ENCODE peak calls at places on chromosomes 2 and 18, in five cellular contexts. T is fibroblast of lung, J is upper lobe of right lung, Z is heart left ventricle, I is astrocyte. P is an unnamed sample. For H3K9me3, the result is how much of the 10 kb centered on the place peaks cover.

GRCh38 chr2:72788756-72789155 is 37.1 kb downstream of the EXOC6B start:
- DNase-seq in T (peak), J (no peak), Z (no peak), I (peak), P (no peak)

GRCh38 chr2:159234868-159235267 is 51.6 kb downstream of the WDSUB1 start:
- DNase-seq in T (no peak), J (no peak), Z (no peak), I (no peak), P (no peak)

GRCh38 chr18:715626-716025 is 3.2 kb upstream of the ENOSF1 start:
- DNase-seq in T (peak), J (no peak), Z (no peak), I (peak), P (no peak)

GRCh38 chr2:63903003-63903402 is 61.3 kb downstream of the UGP2 start:
- DNase-seq in T (peak), J (no peak), Z (no peak), I (peak), P (no peak)

GRCh38 chr2:144509548-144510205 is 10.2 kb downstream of the ZEB2 start:
- DNase-seq in T (peak), J (no peak), Z (no peak), I (no peak), P (no peak)

GRCh38 chr2:147164563-147164962 is 680.3 kb upstream of the ACVR2A start:
- DNase-seq in T (no peak), J (no peak), Z (no peak), I (no peak), P (no peak)

GRCh38 chr2:84888401-84889276 is 7.8 kb upstream of the TRABD2A start:
- DNase-seq in T (peak), J (no peak), Z (no peak), I (peak), P (no peak)

GRCh38 chr2:22904126-22904684 is 480.8 kb upstream of the KLHL29 start:
- DNase-seq in T (no peak), J (peak), Z (no peak), I (no peak), P (peak)

GRCh38 chr18:80067321-80067720 is 33.1 kb downstream of the RBFA start:
- DNase-seq in T (no peak), J (no peak), Z (no peak), I (no peak), P (no peak)

GRCh38 chr18:50096766-50097435 is 98.0 kb downstream of the MYO5B start:
- DNase-seq in T (no peak), J (no peak), Z (no peak), I (no peak), P (no peak)

DNA sequence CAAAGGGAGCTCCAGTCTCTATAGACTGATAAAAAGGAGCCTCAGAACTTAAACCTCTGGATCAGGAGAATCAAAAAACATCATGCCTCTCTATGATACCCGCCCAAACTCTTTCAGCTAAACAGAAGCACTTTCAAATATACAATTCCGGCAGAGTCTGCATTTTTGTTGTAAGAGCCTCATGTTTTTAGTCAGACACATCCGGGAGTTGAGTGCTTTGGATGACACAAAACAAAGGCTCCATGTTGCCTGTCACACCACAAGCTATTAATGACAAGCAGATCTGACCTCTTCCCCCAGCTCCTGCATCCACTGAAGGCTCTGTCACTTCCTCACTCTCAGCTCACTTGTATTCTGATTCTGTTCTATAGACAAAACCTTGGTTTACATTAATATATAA is 33.2 kb downstream of the SLC38A11 start:
- DNase-seq in T (peak), J (no peak), Z (no peak), I (no peak), P (no peak)
- H3K9me3 ChIP-seq in T (under half), J (under half), Z (under half), I (under half), P (under half)

GRCh38 chr2:40200516-40200915 is 251.4 kb downstream of the SLC8A1 start:
- DNase-seq in T (no peak), J (no peak), Z (no peak), I (peak), P (no peak)

GRCh38 chr2:40202798-40203400 is 249.0 kb downstream of the SLC8A1 start:
- DNase-seq in T (peak), J (no peak), Z (no peak), I (peak), P (no peak)

GRCh38 chr2:40201425-40201824 is 250.5 kb downstream of the SLC8A1 start:
- DNase-seq in T (no peak), J (no peak), Z (no peak), I (peak), P (no peak)

GRCh38 chr2:40208478-40208877 is 243.4 kb downstream of the SLC8A1 start:
- DNase-seq in T (no peak), J (no peak), Z (no peak), I (no peak), P (no peak)

DNA sequence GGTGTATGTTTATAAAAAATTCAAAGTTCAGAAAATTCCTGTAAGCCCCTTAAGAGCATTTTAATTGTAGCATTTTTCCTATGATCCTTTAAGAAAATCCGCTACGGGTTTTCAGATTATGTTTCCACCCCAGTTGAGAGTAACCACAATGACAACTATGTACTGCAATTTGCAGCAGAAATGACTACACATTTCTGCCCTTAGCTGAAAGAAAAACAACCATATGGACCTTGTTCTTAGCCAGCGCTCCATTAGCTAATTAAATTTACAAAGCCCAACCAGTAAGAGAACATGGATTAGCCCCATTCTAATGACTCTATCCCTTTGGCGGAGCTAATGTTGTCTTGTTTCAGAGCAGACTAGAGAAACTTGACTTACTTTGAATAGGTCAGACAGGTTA is 247.6 kb downstream of the SLC8A1 start:
- DNase-seq in T (peak), J (no peak), Z (no peak), I (peak), P (no peak)
- H3K9me3 ChIP-seq in T (under half), J (under half), Z (under half), I (under half), P (under half)

GRCh38 chr2:237511885-237512405 is 24.9 kb downstream of the MLPH start:
- DNase-seq in T (no peak), J (peak), Z (no peak), I (no peak), P (no peak)
- H3K9me3 ChIP-seq in T (under half), J (under half), Z (under half), I (under half), P (under half)

DNA sequence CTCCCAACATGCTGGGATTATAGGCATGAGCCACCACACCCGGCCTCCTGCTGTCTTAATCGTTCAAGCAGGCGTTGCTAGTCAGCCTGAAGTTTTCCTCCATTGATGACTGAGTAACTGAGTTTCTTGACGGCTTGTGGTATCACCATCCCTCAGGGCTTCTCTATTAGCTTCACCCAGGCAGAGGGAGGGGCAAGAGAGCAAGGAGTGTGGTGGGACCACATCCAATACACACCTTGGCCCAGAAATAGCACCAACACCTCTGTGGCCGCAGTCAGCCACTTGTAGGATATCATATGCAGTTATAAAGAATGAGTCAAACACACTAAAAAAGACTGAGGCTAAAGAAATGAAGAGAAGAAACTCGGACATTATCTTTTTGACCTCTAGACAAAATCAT is 1009.4 kb upstream of the CELF4 start:
- DNase-seq in T (no peak), J (no peak), Z (no peak), I (no peak), P (no peak)
- H3K9me3 ChIP-seq in T (under half), J (under half), Z (under half), I (under half), P (under half)

GRCh38 chr2:4695281-4695861 is 992.0 kb downstream of the DCDC2C start:
- DNase-seq in T (no peak), J (no peak), Z (no peak), I (no peak), P (no peak)
- H3K9me3 ChIP-seq in T (under half), J (under half), Z (under half), I (under half), P (under half)